ENCODE peak calls at places on chromosomes 7 and 10, in seven cellular contexts. G, X, S, C, O, B and Q are unnamed samples.
A peak's percentile ranks its signal among the peaks of the same experiment; 100 is the strongest.

GRCh38 chr10:96401036-96401435 is 42.2 kb upstream of the OPALIN start:
- DNase-seq in G (no peak), X (no peak), S (no peak), C (no peak), O (no peak), B (no peak), Q (no peak)

GRCh38 chr7:50974240-50974639 is 191.5 kb upstream of the GRB10 start:
- DNase-seq in G (no peak), X (no peak), S (no peak), C (no peak), O (no peak), B (no peak), Q (no peak)

GRCh38 chr7:105454058-105454739 is 65.5 kb upstream of the SRPK2 start:
- DNase-seq in G (no peak), X (no peak), S (no peak), C (no peak), O (peak; percentile 80), B (no peak), Q (no peak)

GRCh38 chr10:58590152-58590551 is 77.5 kb downstream of the BICC1 start:
- DNase-seq in G (no peak), X (no peak), S (no peak), C (no peak), O (peak; percentile 98), B (no peak), Q (no peak)

GRCh38 chr10:80660736-80661135 is 123.0 kb downstream of the SH2D4B start:
- DNase-seq in G (no peak), X (no peak), S (no peak), C (no peak), O (no peak), B (no peak), Q (no peak)

GRCh38 chr10:72913287-72913686 is 19.7 kb downstream of the OIT3 start:
- DNase-seq in G (no peak), X (no peak), S (no peak), C (no peak), O (no peak), B (no peak), Q (no peak)

GRCh38 chr7:22348379-22348778 is 8.6 kb downstream of the RAPGEF5 start:
- DNase-seq in G (no peak), X (no peak), S (no peak), C (no peak), O (peak; percentile 60), B (no peak), Q (no peak)

GRCh38 chr10:127243490-127244272 is 47.3 kb upstream of the INSYN2A start:
- DNase-seq in G (peak; percentile 7), X (no peak), S (peak; percentile 60), C (peak; percentile 3), O (peak; percentile 19), B (peak; percentile 79), Q (no peak)

GRCh38 chr7:111030358-111030735 is 60.6 kb upstream of the LRRN3 start:
- DNase-seq in G (no peak), X (no peak), S (no peak), C (no peak), O (peak; percentile 13), B (no peak), Q (no peak)

GRCh38 chr10:16904619-16905018 is 87.4 kb upstream of the RSU1 start:
- DNase-seq in G (no peak), X (no peak), S (no peak), C (no peak), O (peak; percentile 71), B (no peak), Q (no peak)

GRCh38 chr10:15325243-15326002 is 45.7 kb downstream of the FAM171A1 start:
- DNase-seq in G (no peak), X (no peak), S (peak; percentile 5), C (no peak), O (peak; percentile 80), B (no peak), Q (no peak)

GRCh38 chr7:68529221-68529620 is 1069.1 kb upstream of the AUTS2 start:
- DNase-seq in G (peak; percentile 57), X (no peak), S (no peak), C (peak; percentile 6), O (no peak), B (peak; percentile 12), Q (no peak)

GRCh38 chr7:155487509-155488482 is 29.9 kb downstream of the EN2 start:
- DNase-seq in G (no peak), X (no peak), S (no peak), C (no peak), O (no peak), B (no peak), Q (no peak)

GRCh38 chr7:4683884-4684565 is 1.9 kb downstream of the FOXK1 start:
- DNase-seq in G (peak; percentile 24), X (peak; percentile 67), S (peak; percentile 52), C (peak; percentile 33), O (peak; percentile 69), B (no peak), Q (peak; percentile 48)

GRCh38 chr7:27923308-27923980 is 183.5 kb downstream of the TAX1BP1 start:
- DNase-seq in G (no peak), X (no peak), S (no peak), C (peak; percentile 65), O (peak; percentile 33), B (no peak), Q (no peak)

GRCh38 chr10:32337343-32337742 is 9.6 kb downstream of the EPC1 start:
- DNase-seq in G (no peak), X (no peak), S (no peak), C (no peak), O (no peak), B (no peak), Q (no peak)

GRCh38 chr7:34066411-34066810 is 161.1 kb downstream of the BMPER start:
- DNase-seq in G (peak; percentile 5), X (no peak), S (no peak), C (no peak), O (no peak), B (no peak), Q (no peak)

GRCh38 chr7:36308031-36308430 is 81.6 kb upstream of the ANLN start:
- DNase-seq in G (no peak), X (no peak), S (no peak), C (no peak), O (no peak), B (no peak), Q (no peak)

GRCh38 chr10:50398383-50398782 is 147.1 kb upstream of the ASAH2 start:
- DNase-seq in G (no peak), X (no peak), S (no peak), C (no peak), O (peak; percentile 63), B (no peak), Q (no peak)
- TF ChIP-seq CTCF in G (no peak), X (no peak), S (no peak), C (no peak), O (no peak), B (no peak), Q (no peak)

GRCh38 chr7:156773966-156774365 is 119.0 kb downstream of the LMBR1 start:
- DNase-seq in G (no peak), X (peak; percentile 51), S (no peak), C (no peak), O (no peak), B (no peak), Q (no peak)

GRCh38 chr7:156778668-156779067 is 114.3 kb downstream of the LMBR1 start:
- DNase-seq in G (no peak), X (no peak), S (no peak), C (no peak), O (no peak), B (no peak), Q (no peak)

GRCh38 chr7:156777364-156778069 is 115.5 kb downstream of the LMBR1 start:
- DNase-seq in G (no peak), X (no peak), S (peak; percentile 76), C (no peak), O (no peak), B (no peak), Q (peak; percentile 19)

GRCh38 chr7:156778201-156778600 is 114.8 kb downstream of the LMBR1 start:
- DNase-seq in G (no peak), X (no peak), S (no peak), C (no peak), O (no peak), B (no peak), Q (no peak)

DNA sequence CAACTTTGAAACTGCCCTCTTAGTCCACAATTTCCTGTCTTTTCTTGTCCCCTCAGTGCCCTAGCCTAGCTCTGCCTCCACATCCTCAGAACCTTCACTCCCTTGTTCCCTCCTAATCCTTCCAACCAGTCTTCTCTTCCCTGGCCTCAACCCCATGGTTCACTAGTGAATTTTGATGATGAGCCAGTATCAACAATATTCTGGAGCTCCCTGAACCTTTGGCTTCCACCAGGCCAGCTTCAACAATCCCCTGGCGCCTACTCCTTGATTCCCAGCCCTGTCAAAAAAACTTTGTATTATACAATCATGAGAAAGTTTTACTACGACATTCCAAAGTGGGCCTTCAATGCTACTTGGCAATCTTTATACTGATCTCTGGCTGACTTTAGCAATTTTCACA is 116.5 kb downstream of the LMBR1 start:
- DNase-seq in G (no peak), X (no peak), S (no peak), C (no peak), O (peak; percentile 35), B (no peak), Q (no peak)
- TF ChIP-seq CTCF in G (no peak), X (no peak), S (no peak), C (no peak), O (no peak), B (no peak), Q (no peak)

GRCh38 chr7:107843184-107843583 is 40.2 kb upstream of the SLC26A3 start:
- DNase-seq in G (no peak), X (no peak), S (no peak), C (no peak), O (no peak), B (no peak), Q (no peak)

GRCh38 chr7:107850221-107850620 is 40.8 kb upstream of the DLD start:
- DNase-seq in G (no peak), X (no peak), S (no peak), C (no peak), O (no peak), B (no peak), Q (no peak)

GRCh38 chr7:107842213-107842612 is 39.2 kb upstream of the SLC26A3 start:
- DNase-seq in G (no peak), X (no peak), S (no peak), C (no peak), O (no peak), B (no peak), Q (no peak)

GRCh38 chr7:107847168-107847835 is 43.7 kb upstream of the DLD start:
- DNase-seq in G (no peak), X (no peak), S (no peak), C (no peak), O (no peak), B (no peak), Q (no peak)

GRCh38 chr7:107846324-107846723 is 43.3 kb upstream of the SLC26A3 start:
- DNase-seq in G (no peak), X (no peak), S (no peak), C (no peak), O (no peak), B (no peak), Q (no peak)
- TF ChIP-seq CTCF in G (no peak), X (no peak), S (no peak), C (no peak), O (no peak), B (no peak), Q (no peak)

GRCh38 chr7:130566168-130566897 is 74.4 kb downstream of the MEST start:
- DNase-seq in G (no peak), X (peak; percentile 2), S (no peak), C (no peak), O (peak; percentile 84), B (no peak), Q (no peak)

GRCh38 chr7:130559184-130559583 is 67.3 kb downstream of the MEST start:
- DNase-seq in G (no peak), X (no peak), S (no peak), C (no peak), O (no peak), B (no peak), Q (no peak)

GRCh38 chr7:130566898-130567280 is 75.0 kb downstream of the MEST start:
- DNase-seq in G (no peak), X (no peak), S (no peak), C (no peak), O (no peak), B (no peak), Q (no peak)

GRCh38 chr7:130560972-130561371 is 69.1 kb downstream of the MEST start:
- DNase-seq in G (peak; percentile 92), X (peak; percentile 78), S (peak; percentile 8), C (peak; percentile 66), O (peak; percentile 28), B (no peak), Q (peak; percentile 70)
- TF ChIP-seq CTCF in G (peak; percentile 79), X (peak; percentile 37), S (peak; percentile 38), C (peak; percentile 75), O (peak; percentile 14), B (no peak), Q (peak; percentile 35)